ENCODE peak calls at places on chromosomes 12 and 14, in six cellular contexts. X is pancreas, K is cardiac muscle cell, I is stomach, Y is MM.1S, P is HepG2. W is an unnamed sample. For H3K36me3, the result is how much of the 10 kb centered on the place peaks cover.

GRCh38 chr14:102363182-102363952 is 626 bp downstream of the TECPR2 start:
- DNase-seq in Y (no peak), X (no peak), P (no peak), K (no peak), I (peak), W (peak)

GRCh38 chr14:21476526-21476924 is 234 bp downstream of the RAB2B start:
- DNase-seq in Y (no peak), I (peak), X (peak), P (peak), K (no peak), W (no peak)

GRCh38 chr12:6200266-6201198 is at the start of gene CD9:
- DNase-seq in I (peak), X (peak), Y (peak), K (peak), P (no peak), W (peak)

GRCh38 chr14:102125546-102125945 is 14.2 kb upstream of the WDR20 start:
- DNase-seq in Y (no peak), K (no peak), X (no peak), P (no peak), I (no peak), W (peak)

GRCh38 chr14:100159107-100159864 is at the start of gene DEGS2:
- DNase-seq in P (no peak), I (peak), K (peak), X (peak), Y (peak), W (peak)

GRCh38 chr14:74552623-74553022 is 59.1 kb downstream of the ISCA2 start:
- DNase-seq in X (no peak), K (no peak), I (peak), Y (no peak), P (no peak), W (no peak)

GRCh38 chr12:127964717-127965116 is 302.3 kb upstream of the TMEM132C start:
- DNase-seq in Y (no peak), X (no peak), K (no peak), I (no peak), P (no peak), W (no peak)

GRCh38 chr12:98084950-98085349 is 430.4 kb upstream of the TMPO start:
- DNase-seq in P (no peak), X (no peak), I (no peak), K (no peak), Y (no peak), W (no peak)

GRCh38 chr14:78933948-78934524 is 763.9 kb downstream of the NRXN3 start:
- DNase-seq in K (peak), Y (no peak), I (no peak), P (peak), X (no peak), W (peak)

GRCh38 chr12:96636895-96637294 is 147.5 kb downstream of the CFAP54 start:
- DNase-seq in Y (no peak), K (no peak), P (no peak), X (no peak), I (no peak), W (no peak)

GRCh38 chr14:59243174-59243573 is 54.7 kb downstream of the DAAM1 start:
- DNase-seq in K (no peak), P (peak), X (no peak), I (no peak), Y (no peak), W (no peak)

GRCh38 chr12:77724367-77724957 is 106.2 kb upstream of the NAV3 start:
- DNase-seq in K (peak), I (no peak), X (no peak), Y (peak), P (peak), W (peak)

GRCh38 chr12:130568041-130568440 is 148.1 kb downstream of the RIMBP2 start:
- DNase-seq in X (no peak), Y (no peak), K (no peak), I (no peak), P (no peak), W (no peak)

GRCh38 chr12:51218607-51219161 is 822 bp upstream of the POU6F1 start:
- DNase-seq in X (peak), Y (no peak), I (peak), P (peak), K (peak), W (peak)

GRCh38 chr14:68580676-68581075 is 212.2 kb downstream of the ZFP36L1 start:
- DNase-seq in Y (no peak), K (no peak), I (no peak), X (no peak), P (no peak), W (no peak)

GRCh38 chr12:116609236-116609635 is 50.1 kb downstream of the MAP1LC3B2 start:
- DNase-seq in X (no peak), Y (no peak), P (no peak), K (no peak), I (no peak), W (no peak)

GRCh38 chr12:128603573-128604120 is 220.1 kb downstream of the SLC15A4 start:
- DNase-seq in Y (no peak), P (no peak), X (no peak), K (no peak), I (no peak), W (no peak)

GRCh38 chr12:103114296-103115055 is 157.0 kb downstream of the ASCL1 start:
- DNase-seq in Y (peak), P (no peak), I (no peak), X (no peak), K (no peak), W (no peak)

GRCh38 chr14:20624495-20625070 is 16.9 kb downstream of the OR6S1 start:
- DNase-seq in P (no peak), K (peak), Y (no peak), X (peak), I (peak), W (no peak)

GRCh38 chr12:80509781-80510556 is 65.9 kb downstream of the PTPRQ start:
- DNase-seq in Y (no peak), X (no peak), K (no peak), I (no peak), P (no peak), W (no peak)

GRCh38 chr12:112303004-112303403 is 79.2 kb downstream of the HECTD4 start:
- DNase-seq in Y (peak), K (no peak), X (no peak), P (no peak), I (no peak), W (no peak)

DNA sequence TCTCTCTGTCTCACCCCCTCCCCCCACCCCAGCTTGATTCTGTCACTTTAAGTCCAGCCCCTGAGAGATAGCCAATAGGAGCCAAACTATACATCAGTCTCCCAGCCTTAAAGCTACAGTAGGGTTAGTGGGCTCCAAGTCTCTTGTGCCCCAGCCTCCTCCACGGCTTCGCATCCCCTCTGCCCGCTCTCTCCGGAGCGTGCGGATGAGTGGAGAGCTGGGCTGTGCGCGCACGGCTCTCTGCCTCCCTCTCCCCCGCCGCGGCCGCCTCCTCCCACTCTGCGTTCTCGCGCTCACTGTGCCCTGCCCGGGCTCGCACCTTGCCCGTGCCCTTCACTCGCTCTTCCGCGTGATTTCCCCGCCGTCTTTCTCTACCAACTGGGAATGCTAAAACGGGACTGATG is at the start of gene ESRRB:
- DNase-seq in X (no peak), P (no peak), K (peak), I (no peak), Y (no peak), W (peak)
- H3K4me3 ChIP-seq in X (peak), P (no peak), K (peak), I (peak), Y (no peak), W (peak)

GRCh38 chr14:104887623-104888488 is 22.8 kb downstream of the CEP170B start:
- DNase-seq in I (no peak), K (no peak), P (no peak), Y (no peak), X (peak), W (no peak)
- H3K36me3 ChIP-seq in I (under half), K (under half), P (under half), Y (under half), X (under half), W (under half)

GRCh38 chr12:14958361-14959125 is 2.9 kb downstream of the ARHGDIB start:
- DNase-seq in P (no peak), X (no peak), Y (peak), I (no peak), K (no peak), W (no peak)

GRCh38 chr12:14960548-14961465 is 594 bp downstream of the ARHGDIB start:
- DNase-seq in K (no peak), I (no peak), Y (peak), X (no peak), P (no peak), W (no peak)

GRCh38 chr12:14959126-14959440 is 2.3 kb downstream of the ARHGDIB start:
- DNase-seq in K (no peak), X (no peak), P (no peak), Y (no peak), I (no peak), W (no peak)

GRCh38 chr12:14959916-14960315 is 1.5 kb downstream of the ARHGDIB start:
- DNase-seq in X (no peak), P (no peak), Y (no peak), K (no peak), I (no peak), W (no peak)

GRCh38 chr12:14959463-14959862 is 1.9 kb downstream of the ARHGDIB start:
- DNase-seq in P (no peak), I (no peak), Y (no peak), K (no peak), X (no peak), W (no peak)
- H3K4me3 ChIP-seq in P (no peak), I (peak), Y (peak), K (no peak), X (no peak), W (no peak)

GRCh38 chr12:109582636-109583035 is 9.0 kb downstream of the MVK start:
- DNase-seq in I (no peak), X (no peak), Y (no peak), P (peak), K (peak), W (no peak)

GRCh38 chr12:109581856-109582255 is 8.3 kb downstream of the MVK start:
- DNase-seq in X (no peak), K (no peak), P (no peak), I (no peak), Y (no peak), W (no peak)

GRCh38 chr12:109581334-109581691 is 7.7 kb downstream of the MVK start:
- DNase-seq in K (no peak), X (no peak), I (no peak), P (no peak), Y (no peak), W (no peak)

GRCh38 chr12:109586385-109587296 is 13.0 kb downstream of the MVK start:
- DNase-seq in P (peak), Y (no peak), X (no peak), I (no peak), K (no peak), W (no peak)

GRCh38 chr12:109583733-109584132 is 10.1 kb downstream of the MVK start:
- DNase-seq in K (no peak), I (no peak), X (no peak), P (no peak), Y (no peak), W (no peak)
- H3K36me3 ChIP-seq in K (under half), I (under half), X (under half), P (half or more), Y (under half), W (under half)

GRCh38 chr12:138171-138897 is 71.8 kb downstream of the IQSEC3 start:
- DNase-seq in Y (no peak), I (no peak), K (no peak), P (no peak), X (no peak), W (no peak)
- H3K4me3 ChIP-seq in Y (no peak), I (peak), K (no peak), P (no peak), X (no peak), W (no peak)

GRCh38 chr14:92813201-92813600 is 19.1 kb downstream of the GOLGA5 start:
- DNase-seq in I (no peak), X (no peak), P (no peak), K (no peak), Y (no peak), W (no peak)
- H3K36me3 ChIP-seq in I (half or more), X (under half), P (half or more), K (half or more), Y (under half), W (under half)

GRCh38 chr14:93085916-93086315 is 29.8 kb downstream of the ITPK1 start:
- DNase-seq in I (no peak), K (peak), Y (no peak), X (no peak), P (no peak), W (peak)
- H3K4me3 ChIP-seq in I (no peak), K (no peak), Y (peak), X (no peak), P (no peak), W (no peak)

DNA sequence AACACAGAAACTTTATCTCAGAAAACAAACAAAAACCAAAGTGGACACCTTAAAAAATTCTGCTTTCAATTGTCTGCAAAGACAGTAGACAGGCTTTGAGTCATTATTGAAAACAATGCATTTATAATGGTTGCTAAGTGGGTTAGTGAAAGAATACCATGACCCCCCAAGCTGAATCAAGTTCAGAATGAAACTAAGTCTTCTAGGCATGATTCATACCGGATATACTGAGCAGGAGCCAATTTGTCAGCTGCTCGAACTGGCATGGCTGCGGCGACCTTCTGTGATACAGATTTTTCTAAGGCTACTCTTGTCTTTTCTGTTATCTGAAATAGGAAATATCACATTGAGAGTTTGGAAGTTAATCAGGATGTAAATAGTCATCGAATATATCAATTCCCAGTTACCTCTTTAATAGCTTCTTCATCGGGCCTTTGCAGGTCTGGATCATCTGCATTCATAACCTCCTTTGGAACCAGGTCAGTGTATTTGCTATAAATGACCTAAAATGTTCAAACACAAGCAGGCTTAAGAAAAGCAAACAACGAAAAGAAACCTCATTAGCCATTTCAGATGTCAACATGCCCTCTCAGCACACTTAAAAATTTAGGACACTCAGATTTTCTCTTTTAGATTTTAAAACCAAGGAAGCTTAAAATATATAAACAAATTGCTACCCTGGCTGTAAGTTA is 22.3 kb downstream of the SNW1 start:
- DNase-seq in K (no peak), X (no peak), Y (no peak), I (peak), P (no peak), W (no peak)
- H3K36me3 ChIP-seq in K (half or more), X (under half), Y (under half), I (under half), P (half or more), W (half or more)

GRCh38 chr12:99647453-99647852 is at the start of gene GARIN6:
- DNase-seq in P (no peak), Y (no peak), K (no peak), I (no peak), X (no peak), W (no peak)

GRCh38 chr12:99649551-99649950 is 2.0 kb downstream of the GARIN6 start:
- DNase-seq in I (no peak), K (peak), X (no peak), P (no peak), Y (no peak), W (no peak)

GRCh38 chr12:99644629-99645028 is 2.9 kb upstream of the GARIN6 start:
- DNase-seq in Y (no peak), I (no peak), P (no peak), X (no peak), K (no peak), W (no peak)

GRCh38 chr12:99648183-99648582 is 630 bp downstream of the GARIN6 start:
- DNase-seq in P (no peak), I (no peak), X (no peak), Y (no peak), K (no peak), W (no peak)
- H3K4me3 ChIP-seq in P (no peak), I (no peak), X (no peak), Y (no peak), K (no peak), W (no peak)

W was measured in HAP-1.